ENCODE peak calls at places on chromosomes 12 and 14, in four cellular contexts. Q is left ventricle myocardium inferior, T is sigmoid colon, V is lower lobe of right lung. F is an unnamed sample.

GRCh38 chr12:82383930-82384513 is 25.7 kb downstream of the METTL25 start:
- DNase-seq in Q (no peak), T (no peak), V (no peak), F (no peak)

GRCh38 chr14:24315807-24316596 is 4.7 kb downstream of the LTB4R start:
- DNase-seq in Q (peak), T (no peak), V (peak), F (no peak)

GRCh38 chr12:52569726-52570125 is 3.9 kb downstream of the KRT74 start:
- DNase-seq in Q (no peak), T (no peak), V (no peak), F (no peak)

GRCh38 chr12:31999692-32000091 is 40.5 kb downstream of the RESF1 start:
- DNase-seq in Q (no peak), T (no peak), V (no peak), F (no peak)

GRCh38 chr12:31369712-31370521 is 44.0 kb upstream of the SINHCAF start:
- DNase-seq in Q (peak), T (peak), V (no peak), F (peak)

GRCh38 chr14:100116134-100116533 is 43.3 kb downstream of the DEGS2 start:
- DNase-seq in Q (no peak), T (no peak), V (no peak), F (no peak)

GRCh38 chr14:91225025-91225424 is 19.5 kb downstream of the GPR68 start:
- DNase-seq in Q (no peak), T (no peak), V (no peak), F (no peak)

GRCh38 chr12:56151672-56152131 is 685 bp upstream of the MYL6B start:
- DNase-seq in Q (no peak), T (no peak), V (peak), F (no peak)

GRCh38 chr12:77231548-77231947 is 166.2 kb upstream of the E2F7 start:
- DNase-seq in Q (peak), T (peak), V (peak), F (peak)

F was measured in heart left ventricle.